ENCODE peak calls at places on chromosomes 16 and 17, in ten cellular contexts. O is ovary; H is HCT116; G is left ventricle myocardium inferior; T is NCI-H2081; U is stimulated activated CD4-positive, alpha-beta T cell treated with anti-CD3 and anti-CD28 coated beads, Interleukin-2, amount 100 ng/mL, for 24 hours; D is A172; R is HTR-8/SVneo; Y is fibroblast of pulmonary artery; Z is NB4. A is an unnamed sample.

GRCh38 chr17:32772453-32773025 is 104.4 kb downstream of the MYO1D start:
- DNase-seq in D (no peak), O (no peak), U (no peak), H (no peak), Y (no peak), Z (no peak), R (no peak), T (no peak), G (no peak), A (no peak)

GRCh38 chr17:66960623-66961022 is 3.9 kb upstream of the CACNG4 start:
- DNase-seq in Z (no peak), Y (no peak), H (no peak), T (peak), D (no peak), U (no peak), O (no peak), G (no peak), R (no peak), A (no peak)

GRCh38 chr16:18041864-18042834 is 294.4 kb downstream of the NPIPA8 start:
- DNase-seq in G (no peak), Y (no peak), H (no peak), D (no peak), T (no peak), O (no peak), U (no peak), R (no peak), Z (no peak), A (no peak)

GRCh38 chr16:12459401-12459791 is 344.3 kb downstream of the CPPED1 start:
- DNase-seq in Y (no peak), O (peak), U (no peak), G (peak), T (no peak), Z (peak), H (no peak), D (no peak), R (no peak), A (no peak)

GRCh38 chr16:64440421-64440831 is 681.4 kb downstream of the CDH11 start:
- DNase-seq in U (no peak), G (no peak), Z (no peak), R (no peak), Y (peak), H (no peak), T (no peak), O (no peak), D (peak), A (peak)

GRCh38 chr17:74690409-74690825 is 22.3 kb downstream of the CD300LF start:
- DNase-seq in Y (no peak), R (no peak), G (no peak), T (no peak), O (no peak), D (no peak), Z (peak), U (no peak), H (no peak), A (no peak)

GRCh38 chr16:87538594-87538993 is 45.8 kb upstream of the ZCCHC14 start:
- DNase-seq in U (peak), O (no peak), Y (no peak), D (no peak), R (no peak), G (no peak), T (no peak), H (no peak), Z (no peak), A (peak)

GRCh38 chr17:66331038-66331816 is 28.8 kb downstream of the PRKCA start:
- DNase-seq in U (no peak), T (no peak), Z (peak), G (no peak), Y (no peak), O (no peak), R (no peak), D (no peak), H (no peak), A (no peak)

GRCh38 chr16:55055262-55055661 is 124.6 kb downstream of the IRX5 start:
- DNase-seq in T (no peak), H (no peak), Y (no peak), R (no peak), O (no peak), D (no peak), Z (peak), U (no peak), G (no peak), A (no peak)

GRCh38 chr17:56291226-56291805 is 138.0 kb downstream of the ANKFN1 start:
- DNase-seq in R (no peak), T (no peak), Z (no peak), Y (no peak), U (no peak), O (no peak), G (no peak), D (no peak), H (no peak), A (no peak)

GRCh38 chr17:73647767-73648542 is 3.7 kb upstream of the SDK2 start:
- DNase-seq in R (no peak), Y (no peak), H (no peak), G (no peak), U (no peak), D (no peak), Z (no peak), T (no peak), O (no peak), A (no peak)

GRCh38 chr17:48240562-48241130 is 133.1 kb downstream of the SNX11 start:
- DNase-seq in R (peak), O (no peak), Z (no peak), Y (peak), D (peak), H (peak), T (no peak), U (no peak), G (no peak), A (no peak)

GRCh38 chr17:65220732-65221131 is 83.6 kb downstream of the RGS9 start:
- DNase-seq in O (no peak), T (no peak), G (no peak), H (peak), R (peak), U (no peak), D (peak), Y (no peak), Z (no peak), A (no peak)

A was measured in amniotic stem cell.